ENCODE peak calls at places on chromosome 7, in seven cellular contexts. One of them, this sample, is unnamed.

GRCh38 chr7:47381132-47381495 is 200.8 kb downstream of the TNS3 start:
- DNase-seq in H1: no peak
- DNase-seq in mesenchymal stem cell: no peak
- DNase-seq in IMR-90: no peak
- DNase-seq in neuronal stem cell: peak
- DNase-seq in mesendoderm: no peak
- DNase-seq in H9: no peak
- DNase-seq in this sample: no peak

GRCh38 chr7:83648464-83649241 is at the start of gene SEMA3E:
- DNase-seq in IMR-90: peak
- DNase-seq in neuronal stem cell: peak
- DNase-seq in mesenchymal stem cell: peak
- DNase-seq in H9: peak
- DNase-seq in mesendoderm: peak
- DNase-seq in H1: peak
- DNase-seq in this sample: peak

GRCh38 chr7:69967152-69967591 is 368.9 kb downstream of the AUTS2 start:
- DNase-seq in IMR-90: no peak
- DNase-seq in neuronal stem cell: no peak
- DNase-seq in H1: no peak
- DNase-seq in mesenchymal stem cell: no peak
- DNase-seq in mesendoderm: peak
- DNase-seq in H9: peak
- DNase-seq in this sample: no peak

GRCh38 chr7:105136221-105136620 is 122.2 kb downstream of the KMT2E start:
- DNase-seq in mesenchymal stem cell: peak
- DNase-seq in H1: no peak
- DNase-seq in IMR-90: no peak
- DNase-seq in neuronal stem cell: no peak
- DNase-seq in mesendoderm: peak
- DNase-seq in H9: no peak
- DNase-seq in this sample: peak

GRCh38 chr7:34281260-34281659 is 375.9 kb downstream of the BMPER start:
- DNase-seq in H1: no peak
- DNase-seq in mesendoderm: peak
- DNase-seq in neuronal stem cell: no peak
- DNase-seq in IMR-90: no peak
- DNase-seq in H9: no peak
- DNase-seq in mesenchymal stem cell: no peak
- DNase-seq in this sample: peak

GRCh38 chr7:114921636-114922150 is at the start of gene MDFIC:
- DNase-seq in mesenchymal stem cell: no peak
- DNase-seq in IMR-90: no peak
- DNase-seq in neuronal stem cell: no peak
- DNase-seq in mesendoderm: no peak
- DNase-seq in H1: no peak
- DNase-seq in H9: peak
- DNase-seq in this sample: no peak

GRCh38 chr7:74256446-74257408 is 2.5 kb upstream of the RFC2 start:
- DNase-seq in mesendoderm: no peak
- DNase-seq in H1: no peak
- DNase-seq in IMR-90: peak
- DNase-seq in H9: no peak
- DNase-seq in neuronal stem cell: no peak
- DNase-seq in mesenchymal stem cell: peak
- DNase-seq in this sample: no peak

GRCh38 chr7:27997188-27997707 is 183.3 kb downstream of the JAZF1 start:
- DNase-seq in IMR-90: no peak
- DNase-seq in H1: no peak
- DNase-seq in neuronal stem cell: no peak
- DNase-seq in mesendoderm: no peak
- DNase-seq in mesenchymal stem cell: no peak
- DNase-seq in H9: no peak
- DNase-seq in this sample: no peak

GRCh38 chr7:114423218-114423496 is 8.5 kb downstream of the FOXP2 start:
- DNase-seq in IMR-90: no peak
- DNase-seq in H1: no peak
- DNase-seq in H9: no peak
- DNase-seq in mesenchymal stem cell: no peak
- DNase-seq in neuronal stem cell: no peak
- DNase-seq in mesendoderm: no peak
- DNase-seq in this sample: no peak

GRCh38 chr7:24349339-24349738 is 65.3 kb downstream of the NPY start:
- DNase-seq in H9: peak
- DNase-seq in mesendoderm: peak
- DNase-seq in neuronal stem cell: no peak
- DNase-seq in IMR-90: no peak
- DNase-seq in H1: no peak
- DNase-seq in mesenchymal stem cell: no peak
- DNase-seq in this sample: no peak

GRCh38 chr7:99141756-99142726 is 1.9 kb downstream of the SMURF1 start:
- DNase-seq in H1: peak
- DNase-seq in mesenchymal stem cell: peak
- DNase-seq in H9: peak
- DNase-seq in neuronal stem cell: peak
- DNase-seq in mesendoderm: peak
- DNase-seq in IMR-90: peak
- DNase-seq in this sample: peak

GRCh38 chr7:41316410-41316809 is 386.5 kb downstream of the INHBA start:
- DNase-seq in mesendoderm: no peak
- DNase-seq in H9: no peak
- DNase-seq in H1: no peak
- DNase-seq in neuronal stem cell: no peak
- DNase-seq in IMR-90: peak
- DNase-seq in mesenchymal stem cell: peak
- DNase-seq in this sample: peak

GRCh38 chr7:42071372-42072261 is 165.4 kb downstream of the GLI3 start:
- DNase-seq in mesendoderm: peak
- DNase-seq in H9: no peak
- DNase-seq in mesenchymal stem cell: peak
- DNase-seq in neuronal stem cell: no peak
- DNase-seq in IMR-90: peak
- DNase-seq in H1: no peak
- DNase-seq in this sample: no peak

GRCh38 chr7:142487124-142487523 is 229.3 kb upstream of the PRSS58 start:
- DNase-seq in H1: no peak
- DNase-seq in H9: no peak
- DNase-seq in neuronal stem cell: no peak
- DNase-seq in mesendoderm: no peak
- DNase-seq in mesenchymal stem cell: no peak
- DNase-seq in IMR-90: no peak
- DNase-seq in this sample: no peak
- H3K18ac ChIP-seq in H1: no peak
- H3K18ac ChIP-seq in H9: no peak
- H3K18ac ChIP-seq in neuronal stem cell: peak
- H3K18ac ChIP-seq in mesendoderm: no peak
- H3K18ac ChIP-seq in mesenchymal stem cell: no peak
- H3K18ac ChIP-seq in IMR-90: no peak
- H3K18ac ChIP-seq in this sample: no peak

GRCh38 chr7:128003787-128004186 is 27.4 kb downstream of the LRRC4 start:
- DNase-seq in mesenchymal stem cell: no peak
- DNase-seq in mesendoderm: no peak
- DNase-seq in H1: no peak
- DNase-seq in neuronal stem cell: no peak
- DNase-seq in H9: no peak
- DNase-seq in IMR-90: no peak
- DNase-seq in this sample: no peak
- H3K18ac ChIP-seq in mesenchymal stem cell: no peak
- H3K18ac ChIP-seq in mesendoderm: no peak
- H3K18ac ChIP-seq in H1: no peak
- H3K18ac ChIP-seq in neuronal stem cell: no peak
- H3K18ac ChIP-seq in H9: no peak
- H3K18ac ChIP-seq in IMR-90: no peak
- H3K18ac ChIP-seq in this sample: no peak

GRCh38 chr7:135253851-135254815 is 20.5 kb downstream of the STRA8 start:
- DNase-seq in mesenchymal stem cell: peak
- DNase-seq in IMR-90: peak
- DNase-seq in H1: no peak
- DNase-seq in neuronal stem cell: no peak
- DNase-seq in H9: no peak
- DNase-seq in mesendoderm: peak
- DNase-seq in this sample: peak
- H3K18ac ChIP-seq in mesenchymal stem cell: peak
- H3K18ac ChIP-seq in IMR-90: peak
- H3K18ac ChIP-seq in H1: no peak
- H3K18ac ChIP-seq in neuronal stem cell: no peak
- H3K18ac ChIP-seq in H9: no peak
- H3K18ac ChIP-seq in mesendoderm: no peak
- H3K18ac ChIP-seq in this sample: no peak

GRCh38 chr7:53521638-53522184 is 486.3 kb downstream of the POM121L12 start:
- DNase-seq in mesenchymal stem cell: no peak
- DNase-seq in mesendoderm: no peak
- DNase-seq in H9: no peak
- DNase-seq in IMR-90: no peak
- DNase-seq in H1: no peak
- DNase-seq in neuronal stem cell: no peak
- DNase-seq in this sample: peak
- H3K18ac ChIP-seq in mesenchymal stem cell: no peak
- H3K18ac ChIP-seq in mesendoderm: no peak
- H3K18ac ChIP-seq in H9: no peak
- H3K18ac ChIP-seq in IMR-90: no peak
- H3K18ac ChIP-seq in H1: no peak
- H3K18ac ChIP-seq in neuronal stem cell: no peak
- H3K18ac ChIP-seq in this sample: no peak

DNA sequence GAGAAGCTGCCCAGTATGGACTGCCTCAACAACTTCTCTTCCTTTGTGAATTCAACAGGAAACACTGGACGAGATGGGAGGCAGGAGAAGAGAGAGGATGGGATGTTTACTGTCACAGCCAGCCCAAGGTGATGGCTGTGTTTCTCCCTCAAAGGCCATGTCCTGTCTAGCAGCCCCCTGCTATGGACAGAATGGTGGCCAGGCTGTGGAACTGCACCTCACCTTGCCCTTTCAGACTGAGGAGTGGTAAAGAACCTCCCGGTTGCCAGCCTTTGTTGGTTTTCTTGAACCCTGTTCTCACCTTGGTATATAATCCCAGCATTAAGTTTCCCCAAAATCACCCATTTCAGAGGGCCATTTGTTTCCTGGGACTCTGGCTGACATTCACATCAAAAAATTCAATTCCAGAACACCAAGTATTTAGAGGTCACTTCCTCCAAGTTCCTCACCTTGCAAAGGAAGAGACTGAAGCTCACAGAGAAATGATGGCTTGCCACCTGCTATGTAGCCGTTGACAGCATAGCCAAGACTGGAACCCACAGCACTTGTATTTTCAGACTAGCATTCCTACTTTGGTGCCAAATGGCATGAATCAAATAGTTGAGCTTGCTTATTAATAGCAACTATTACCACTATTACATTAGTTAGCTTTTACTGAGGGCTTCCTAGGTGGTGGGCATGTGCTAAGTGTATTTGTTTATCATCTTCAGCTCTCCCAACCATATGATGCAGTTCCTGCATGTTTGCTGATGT is 224.0 kb upstream of the GRB10 start:
- DNase-seq in mesendoderm: peak
- DNase-seq in H1: peak
- DNase-seq in neuronal stem cell: no peak
- DNase-seq in H9: no peak
- DNase-seq in mesenchymal stem cell: no peak
- DNase-seq in IMR-90: no peak
- DNase-seq in this sample: no peak
- H3K18ac ChIP-seq in mesendoderm: no peak
- H3K18ac ChIP-seq in H1: no peak
- H3K18ac ChIP-seq in neuronal stem cell: no peak
- H3K18ac ChIP-seq in H9: no peak
- H3K18ac ChIP-seq in mesenchymal stem cell: no peak
- H3K18ac ChIP-seq in IMR-90: no peak
- H3K18ac ChIP-seq in this sample: no peak

GRCh38 chr7:94161476-94161875 is 157.3 kb upstream of the BET1 start:
- DNase-seq in neuronal stem cell: no peak
- DNase-seq in H9: no peak
- DNase-seq in H1: no peak
- DNase-seq in IMR-90: no peak
- DNase-seq in mesenchymal stem cell: no peak
- DNase-seq in mesendoderm: no peak
- DNase-seq in this sample: no peak
- H3K18ac ChIP-seq in neuronal stem cell: no peak
- H3K18ac ChIP-seq in H9: no peak
- H3K18ac ChIP-seq in H1: no peak
- H3K18ac ChIP-seq in IMR-90: no peak
- H3K18ac ChIP-seq in mesenchymal stem cell: no peak
- H3K18ac ChIP-seq in mesendoderm: no peak
- H3K18ac ChIP-seq in this sample: no peak

DNA sequence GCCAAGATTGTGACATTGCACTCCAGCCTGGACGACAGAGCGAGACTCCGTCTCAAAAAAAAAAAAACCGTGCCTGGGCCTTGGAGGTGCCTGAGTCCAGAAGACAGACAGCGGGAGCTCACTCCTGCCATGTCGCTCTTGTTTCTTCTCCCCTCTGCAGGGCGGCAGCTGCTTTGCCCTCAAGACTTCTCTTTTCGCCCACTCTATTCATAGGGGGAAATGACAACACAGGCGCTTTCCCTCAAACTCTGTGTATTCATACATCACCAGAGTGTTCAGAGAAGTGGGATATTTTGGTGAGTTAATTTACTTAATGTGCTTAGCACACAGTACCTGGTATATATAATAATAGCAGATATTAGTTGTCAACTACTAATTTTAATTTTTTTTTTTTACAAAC is 44.5 kb downstream of the FOXK1 start:
- DNase-seq in H1: no peak
- DNase-seq in neuronal stem cell: no peak
- DNase-seq in IMR-90: no peak
- DNase-seq in mesendoderm: no peak
- DNase-seq in H9: no peak
- DNase-seq in mesenchymal stem cell: no peak
- DNase-seq in this sample: no peak
- H3K18ac ChIP-seq in H1: no peak
- H3K18ac ChIP-seq in neuronal stem cell: no peak
- H3K18ac ChIP-seq in IMR-90: no peak
- H3K18ac ChIP-seq in mesendoderm: no peak
- H3K18ac ChIP-seq in H9: no peak
- H3K18ac ChIP-seq in mesenchymal stem cell: peak
- H3K18ac ChIP-seq in this sample: no peak

GRCh38 chr7:37820708-37821468 is 27.5 kb upstream of the NME8 start:
- DNase-seq in H9: no peak
- DNase-seq in neuronal stem cell: no peak
- DNase-seq in H1: no peak
- DNase-seq in mesenchymal stem cell: no peak
- DNase-seq in mesendoderm: no peak
- DNase-seq in IMR-90: no peak
- DNase-seq in this sample: no peak

GRCh38 chr7:37826825-37827224 is 21.6 kb upstream of the NME8 start:
- DNase-seq in H9: no peak
- DNase-seq in neuronal stem cell: no peak
- DNase-seq in mesenchymal stem cell: no peak
- DNase-seq in mesendoderm: no peak
- DNase-seq in H1: no peak
- DNase-seq in IMR-90: no peak
- DNase-seq in this sample: no peak

GRCh38 chr7:37824987-37825509 is 23.3 kb upstream of the NME8 start:
- DNase-seq in neuronal stem cell: no peak
- DNase-seq in mesenchymal stem cell: no peak
- DNase-seq in H1: no peak
- DNase-seq in IMR-90: no peak
- DNase-seq in mesendoderm: no peak
- DNase-seq in H9: no peak
- DNase-seq in this sample: no peak

GRCh38 chr7:37818023-37818422 is 30.4 kb upstream of the NME8 start:
- DNase-seq in H9: no peak
- DNase-seq in mesenchymal stem cell: no peak
- DNase-seq in H1: no peak
- DNase-seq in mesendoderm: no peak
- DNase-seq in IMR-90: no peak
- DNase-seq in neuronal stem cell: no peak
- DNase-seq in this sample: peak

GRCh38 chr7:37822946-37823345 is 25.5 kb upstream of the NME8 start:
- DNase-seq in mesenchymal stem cell: no peak
- DNase-seq in neuronal stem cell: no peak
- DNase-seq in H9: no peak
- DNase-seq in mesendoderm: no peak
- DNase-seq in IMR-90: no peak
- DNase-seq in H1: no peak
- DNase-seq in this sample: no peak
- H3K18ac ChIP-seq in mesenchymal stem cell: no peak
- H3K18ac ChIP-seq in neuronal stem cell: no peak
- H3K18ac ChIP-seq in H9: no peak
- H3K18ac ChIP-seq in mesendoderm: no peak
- H3K18ac ChIP-seq in IMR-90: no peak
- H3K18ac ChIP-seq in H1: no peak
- H3K18ac ChIP-seq in this sample: no peak

This sample was measured in trophoblast cell.